ENCODE peak calls at places on chromosomes 4 and X, in four cellular contexts. G is sciatic nerve, S is LHCN-M2, A is ACHN. V is an unnamed sample.

GRCh38 chr4:40909363-40909876 is 159.7 kb downstream of the NSUN7 start:
- DNase-seq in A (no peak), G (no peak), S (peak), V (peak)

GRCh38 chr4:17276821-17277220 is 235.1 kb downstream of the QDPR start:
- DNase-seq in S (no peak), G (peak), A (no peak), V (peak)

GRCh38 chr4:101346312-101346561 is 1.1 kb downstream of the PPP3CA start:
- DNase-seq in A (no peak), S (no peak), G (no peak), V (no peak)

GRCh38 chrX:56800801-56801200 is 71.8 kb downstream of the NBDY start:
- DNase-seq in S (no peak), A (no peak), G (no peak), V (peak)

GRCh38 chr4:108988514-108989195 is 225.8 kb upstream of the ETNPPL start:
- DNase-seq in G (no peak), A (no peak), S (no peak), V (no peak)

GRCh38 chrX:70525733-70526132 is 81.1 kb downstream of the DLG3 start:
- DNase-seq in S (no peak), A (no peak), G (no peak), V (no peak)

GRCh38 chrX:87621697-87622096 is 104.1 kb downstream of the KLHL4 start:
- DNase-seq in A (no peak), S (peak), G (no peak), V (peak)

GRCh38 chrX:48957477-48957826 is at the start of gene OTUD5:
- DNase-seq in A (peak), G (peak), S (peak), V (no peak)